ENCODE peak calls at places on chromosomes 3 and 15, in five cellular contexts. Z is activated naive CD4-positive, alpha-beta T cell treated with anti-CD3 and anti-CD28 coated beads, Interleukin-2, amount 10 ng/mL, durations not matched to agents 7 days and 5 days; L is T47D; K is RWPE2; Y is activated CD4-positive, alpha-beta T cell treated with anti-CD3 and anti-CD28 coated beads, Interleukin-2, amount 50 U/mL, for 48 hours. D is an unnamed sample.

GRCh38 chr3:9909221-9910013 is 6.8 kb downstream of the IL17RE start:
- DNase-seq in Z (no peak), Y (no peak), K (no peak), L (no peak), D (no peak)

GRCh38 chr3:163043074-163043473 is 1546.5 kb downstream of the OTOL1 start:
- DNase-seq in K (no peak), L (no peak), Z (no peak), Y (no peak), D (no peak)

GRCh38 chr15:52424856-52425431 is 103.7 kb downstream of the MYO5A start:
- DNase-seq in L (no peak), Y (no peak), Z (no peak), K (no peak), D (no peak)

GRCh38 chr3:9196009-9196408 is 53.4 kb downstream of the SRGAP3 start:
- DNase-seq in Z (no peak), Y (no peak), L (no peak), K (no peak), D (no peak)

GRCh38 chr3:126938520-126939346 is 44.2 kb upstream of the PLXNA1 start:
- DNase-seq in K (no peak), Z (no peak), Y (no peak), L (no peak), D (no peak)

GRCh38 chr15:65580287-65580686 is 30.6 kb downstream of the INTS14 start:
- DNase-seq in Y (no peak), L (no peak), Z (no peak), K (no peak), D (no peak)

GRCh38 chr15:99031681-99032080 is 24.1 kb upstream of the PGPEP1L start:
- DNase-seq in Y (no peak), Z (no peak), K (no peak), L (no peak), D (no peak)

GRCh38 chr3:72515915-72516314 is 332.3 kb downstream of the SHQ1 start:
- DNase-seq in Y (no peak), K (no peak), L (no peak), Z (no peak), D (no peak)

GRCh38 chr15:68819451-68820204 is 1.1 kb downstream of the ANP32A start:
- DNase-seq in L (peak), Y (peak), K (no peak), Z (peak), D (no peak)

GRCh38 chr3:172658344-172659245 is 52.3 kb downstream of the NCEH1 start:
- DNase-seq in Y (no peak), K (peak), L (no peak), Z (no peak), D (no peak)

GRCh38 chr15:72269739-72270138 is 2.6 kb downstream of the PARP6 start:
- DNase-seq in Z (no peak), Y (no peak), K (no peak), L (no peak), D (no peak)

GRCh38 chr15:73955851-73956250 is 29.6 kb downstream of the LOXL1 start:
- DNase-seq in Y (no peak), K (peak), Z (no peak), L (no peak), D (peak)

GRCh38 chr15:65101418-65101890 is 13.5 kb downstream of the UBAP1L start:
- DNase-seq in L (peak), K (peak), Z (peak), Y (peak), D (no peak)

GRCh38 chr3:98986073-98986472 is 84.6 kb upstream of the DCBLD2 start:
- DNase-seq in Z (no peak), Y (no peak), L (no peak), K (no peak), D (no peak)

GRCh38 chr3:5731100-5731499 is 543.6 kb downstream of the EDEM1 start:
- DNase-seq in L (no peak), K (no peak), Y (no peak), Z (no peak), D (no peak)

GRCh38 chr15:42474857-42475256 is 16.1 kb downstream of the ZNF106 start:
- DNase-seq in Z (no peak), L (no peak), Y (no peak), K (no peak), D (no peak)

GRCh38 chr15:88834211-88834812 is 31.1 kb downstream of the ACAN start:
- DNase-seq in K (no peak), Y (peak), Z (peak), L (peak), D (no peak)

GRCh38 chr3:73786346-73786807 is 161.6 kb upstream of the PDZRN3 start:
- DNase-seq in L (no peak), Z (no peak), K (peak), Y (no peak), D (no peak)